ENCODE peak calls at places on chromosomes 12 and 14, in six cellular contexts. V, G, M, J, Y and L are unnamed samples.

GRCh38 chr14:97021001-97021400 is 223.8 kb downstream of the VRK1 start:
- DNase-seq in V (no peak), G (no peak), M (no peak), J (no peak), Y (no peak), L (no peak)

GRCh38 chr12:3491938-3492867 is 1.2 kb downstream of the PRMT8 start:
- DNase-seq in V (peak; percentile 88), G (peak; percentile 91), M (peak; percentile 74), J (peak; percentile 53), Y (no peak), L (peak; percentile 46)

GRCh38 chr12:113040722-113041168 is 15.8 kb upstream of the DTX1 start:
- DNase-seq in V (peak; percentile 59), G (no peak), M (peak; percentile 89), J (peak; percentile 31), Y (peak; percentile 59), L (peak; percentile 92)

GRCh38 chr12:72315858-72316257 is 43.7 kb downstream of the TRHDE start:
- DNase-seq in V (no peak), G (no peak), M (no peak), J (no peak), Y (no peak), L (no peak)

GRCh38 chr14:102493585-102493984 is 16.0 kb downstream of the ANKRD9 start:
- DNase-seq in V (no peak), G (no peak), M (no peak), J (no peak), Y (no peak), L (no peak)

GRCh38 chr14:47852278-47852677 is 176.9 kb upstream of the MDGA2 start:
- DNase-seq in V (no peak), G (no peak), M (no peak), J (no peak), Y (no peak), L (no peak)

GRCh38 chr12:6635856-6636521 is at the start of gene LPAR5:
- DNase-seq in V (no peak), G (peak; percentile 58), M (peak; percentile 80), J (no peak), Y (peak; percentile 32), L (peak; percentile 67)

GRCh38 chr12:115294443-115295133 is 610.6 kb upstream of the TBX3 start:
- DNase-seq in V (no peak), G (no peak), M (no peak), J (peak; percentile 43), Y (no peak), L (peak; percentile 36)

GRCh38 chr12:74317078-74317581 is 220.5 kb upstream of the ATXN7L3B start:
- DNase-seq in V (peak; percentile 67), G (peak; percentile 74), M (no peak), J (peak; percentile 49), Y (no peak), L (peak; percentile 72)

GRCh38 chr12:11920231-11920630 is 150.5 kb upstream of the BCL2L14 start:
- DNase-seq in V (no peak), G (no peak), M (no peak), J (peak; percentile 2), Y (no peak), L (no peak)

GRCh38 chr12:91975891-91976290 is 169.8 kb downstream of the BTG1 start:
- DNase-seq in V (no peak), G (no peak), M (no peak), J (peak; percentile 55), Y (no peak), L (no peak)

GRCh38 chr14:90091393-90091792 is 29.6 kb downstream of the KCNK13 start:
- DNase-seq in V (no peak), G (no peak), M (peak; percentile 3), J (peak; percentile 17), Y (no peak), L (peak; percentile 93)

GRCh38 chr14:100069161-100069800 is 4.1 kb downstream of the EVL start:
- DNase-seq in V (no peak), G (no peak), M (no peak), J (no peak), Y (no peak), L (no peak)

GRCh38 chr14:102209224-102209966 is 69.7 kb downstream of the WDR20 start:
- DNase-seq in V (peak; percentile 75), G (peak; percentile 67), M (peak; percentile 58), J (peak; percentile 29), Y (no peak), L (peak; percentile 21)

GRCh38 chr14:99758121-99758871 is 34.9 kb upstream of the EML1 start:
- DNase-seq in V (peak; percentile 88), G (peak; percentile 74), M (peak; percentile 98), J (peak; percentile 93), Y (no peak), L (peak; percentile 94)

GRCh38 chr14:30620178-30620577 is 1.9 kb upstream of the SCFD1 start:
- DNase-seq in V (no peak), G (no peak), M (peak; percentile 63), J (peak; percentile 57), Y (no peak), L (peak; percentile 70)

GRCh38 chr12:116601524-116601923 is 42.3 kb downstream of the MAP1LC3B2 start:
- DNase-seq in V (no peak), G (no peak), M (peak; percentile 61), J (peak; percentile 48), Y (no peak), L (peak; percentile 54)

GRCh38 chr14:95487669-95488084 is 28.8 kb downstream of the SYNE3 start:
- DNase-seq in V (no peak), G (no peak), M (no peak), J (no peak), Y (no peak), L (no peak)

GRCh38 chr14:95490727-95491451 is 25.6 kb downstream of the SYNE3 start:
- DNase-seq in V (no peak), G (no peak), M (peak; percentile 28), J (peak; percentile 40), Y (peak; percentile 12), L (peak; percentile 40)

GRCh38 chr14:95490127-95490526 is 26.3 kb downstream of the SYNE3 start:
- DNase-seq in V (no peak), G (no peak), M (no peak), J (no peak), Y (no peak), L (no peak)

GRCh38 chr14:95488376-95489162 is 27.9 kb downstream of the SYNE3 start:
- DNase-seq in V (no peak), G (no peak), M (peak; percentile 47), J (no peak), Y (no peak), L (no peak)

DNA sequence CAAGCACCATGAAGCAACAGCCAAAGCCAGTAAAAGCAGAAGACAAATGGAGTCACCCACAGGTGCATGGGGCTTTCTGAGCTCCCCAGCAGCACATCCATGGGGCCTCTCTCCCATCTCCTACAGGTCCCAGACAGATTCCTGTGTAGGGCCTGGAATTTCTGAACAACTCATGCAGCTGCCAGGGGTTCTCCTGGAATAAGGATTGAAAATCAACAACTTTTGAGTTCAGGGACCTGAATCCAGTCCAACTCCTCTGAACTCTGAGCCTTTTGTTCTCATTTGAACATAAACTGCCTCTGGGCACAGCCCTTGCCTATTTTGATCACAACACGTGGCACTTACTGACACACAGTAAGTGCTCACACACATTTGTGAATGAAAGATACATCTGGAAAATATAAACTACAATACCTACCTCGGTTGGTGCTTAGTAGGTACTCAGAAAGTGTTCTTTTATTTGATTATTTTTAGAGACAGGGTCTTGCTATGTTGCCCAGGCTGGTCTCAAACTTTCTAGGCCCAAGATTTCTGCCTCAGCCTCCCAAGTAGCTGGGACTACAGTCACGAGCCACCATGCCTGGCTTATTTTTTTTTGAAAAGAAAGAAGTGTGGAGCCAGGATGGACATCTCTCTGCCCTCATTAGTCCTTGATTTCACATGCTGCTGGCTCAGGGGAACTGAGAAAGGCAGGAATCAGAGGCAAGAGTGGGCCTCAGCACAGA is 27.1 kb downstream of the SYNE3 start:
- DNase-seq in V (no peak), G (no peak), M (no peak), J (peak; percentile 75), Y (no peak), L (no peak)
- H3K79me2 ChIP-seq in V (no peaks in the 10 kb centered on the region), G (no peaks in the 10 kb centered on the region), M (no peaks in the 10 kb centered on the region), J (peaks cover 27% of the 10 kb centered on the region), Y (no peaks in the 10 kb centered on the region), L (no peaks in the 10 kb centered on the region)

GRCh38 chr12:102885043-102885932 is 31.8 kb downstream of the PAH start:
- DNase-seq in V (no peak), G (no peak), M (no peak), J (no peak), Y (no peak), L (no peak)

GRCh38 chr12:102880783-102881182 is 36.3 kb downstream of the PAH start:
- DNase-seq in V (no peak), G (no peak), M (no peak), J (no peak), Y (no peak), L (no peak)

GRCh38 chr12:102879144-102879763 is 37.8 kb downstream of the PAH start:
- DNase-seq in V (peak; percentile 89), G (peak; percentile 90), M (peak; percentile 78), J (peak; percentile 8), Y (peak; percentile 76), L (peak; percentile 75)

GRCh38 chr12:102888511-102888910 is 28.5 kb downstream of the PAH start:
- DNase-seq in V (peak; percentile 14), G (no peak), M (no peak), J (no peak), Y (no peak), L (no peak)

DNA sequence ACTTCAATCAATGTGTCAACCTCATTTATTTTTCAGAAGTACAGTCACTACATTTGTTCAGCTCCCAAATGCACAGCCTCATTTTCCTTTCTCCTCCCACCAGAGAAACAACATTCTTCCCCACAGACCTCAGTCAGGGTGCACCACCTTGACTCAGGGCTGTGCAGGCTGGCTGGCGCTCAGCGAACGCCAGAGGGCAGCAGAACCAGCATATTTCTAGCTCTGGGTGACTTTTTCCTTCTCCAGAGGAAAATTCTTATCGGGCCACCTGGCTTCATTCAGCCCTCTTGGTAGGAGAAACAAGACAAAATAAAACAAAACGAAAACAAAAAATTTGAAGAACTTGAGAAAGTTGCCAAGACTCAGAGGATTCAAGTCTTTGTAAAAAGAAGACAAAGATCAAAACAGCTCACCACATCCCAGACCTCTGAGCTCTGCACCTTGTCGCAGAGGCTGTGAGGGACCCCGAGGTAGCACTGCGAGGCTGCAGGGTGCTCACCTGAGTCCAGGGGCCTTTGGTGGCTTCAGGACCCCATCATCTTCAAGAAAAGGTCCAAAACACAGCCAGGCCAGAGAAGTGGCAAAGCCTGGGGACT is 33.7 kb downstream of the PAH start:
- DNase-seq in V (peak; percentile 50), G (peak; percentile 75), M (peak; percentile 72), J (peak; percentile 1), Y (peak; percentile 10), L (peak; percentile 72)
- H3K4me3 ChIP-seq in V (no peak overlapping the region), G (no peak overlapping the region), M (no peak overlapping the region), J (no peak overlapping the region), Y (no peak overlapping the region), L (no peak overlapping the region)

GRCh38 chr12:76080017-76080728 is 4.3 kb downstream of the NAP1L1 start:
- DNase-seq in V (no peak), G (no peak), M (peak; percentile 16), J (peak; percentile 81), Y (no peak), L (no peak)
- H3K36me3 ChIP-seq in V (no peaks in the 10 kb centered on the region), G (no peaks in the 10 kb centered on the region), M (peaks cover 13% of the 10 kb centered on the region), J (no peaks in the 10 kb centered on the region), Y (peaks cover 13% of the 10 kb centered on the region), L (peaks cover 48% of the 10 kb centered on the region)

DNA sequence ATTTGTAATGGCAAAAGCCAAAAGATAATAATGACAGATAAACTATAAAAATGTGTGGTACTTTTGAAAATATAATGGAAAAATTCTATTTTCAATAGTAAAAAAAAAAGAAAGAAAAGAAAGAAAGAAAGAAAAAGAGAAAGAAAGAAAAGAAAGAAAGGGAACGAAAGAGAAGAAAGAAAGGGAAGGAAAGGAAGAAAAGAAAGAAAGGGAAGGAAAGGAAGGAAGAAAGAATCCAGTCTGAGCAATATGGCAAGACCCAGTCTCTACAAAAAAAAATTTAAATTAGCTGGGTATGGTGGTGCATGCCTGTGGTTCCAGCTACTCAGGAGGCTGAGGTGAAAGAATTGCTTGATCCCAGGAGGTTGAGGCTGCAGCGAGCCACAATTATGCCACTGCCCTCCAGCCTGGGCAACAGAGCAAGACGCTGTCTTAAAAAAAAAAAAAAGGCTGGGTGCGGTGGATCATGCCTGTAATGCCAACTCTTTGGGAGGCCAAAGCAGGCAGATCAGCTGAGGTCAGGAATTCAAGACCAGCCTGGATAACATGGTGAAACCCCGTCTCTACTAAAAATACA is 38.4 kb downstream of the EAPP start:
- DNase-seq in V (no peak), G (no peak), M (no peak), J (no peak), Y (no peak), L (no peak)
- H3K79me2 ChIP-seq in V (no peaks in the 10 kb centered on the region), G (no peaks in the 10 kb centered on the region), M (no peaks in the 10 kb centered on the region), J (no peaks in the 10 kb centered on the region), Y (no peaks in the 10 kb centered on the region), L (no peaks in the 10 kb centered on the region)